ENCODE peak calls at places on chromosomes 4 and X, in four cellular contexts. W, I, O and E are unnamed samples.

GRCh38 chrX:119272882-119273806 is 37.1 kb downstream of the PGRMC1 start:
- DNase-seq in O (no peak), I (peak), W (peak), E (peak)

GRCh38 chr4:94507708-94508107 is 56.0 kb downstream of the PDLIM5 start:
- DNase-seq in O (peak), I (no peak), W (peak), E (no peak)

GRCh38 chrX:118973389-118974087 is 880 bp upstream of the LONRF3 start:
- DNase-seq in O (no peak), W (no peak), I (no peak), E (peak)

GRCh38 chr4:65600656-65601055 is 69.6 kb downstream of the EPHA5 start:
- DNase-seq in I (no peak), W (no peak), O (no peak), E (no peak)

GRCh38 chr4:126758493-126758892 is 874.3 kb upstream of the INTU start:
- DNase-seq in W (no peak), I (no peak), O (no peak), E (no peak)

GRCh38 chr4:138114434-138114833 is 127.7 kb downstream of the SLC7A11 start:
- DNase-seq in O (no peak), W (no peak), I (no peak), E (no peak)

GRCh38 chrX:34915463-34916225 is 27.0 kb upstream of the FAM47B start:
- DNase-seq in W (no peak), I (no peak), O (no peak), E (no peak)

GRCh38 chrX:130726661-130727060 is 176.3 kb downstream of the ENOX2 start:
- DNase-seq in O (no peak), I (no peak), W (no peak), E (no peak)

GRCh38 chr4:183335369-183335940 is 13.2 kb upstream of the CLDN24 start:
- DNase-seq in I (no peak), W (no peak), O (peak), E (no peak)

GRCh38 chr4:179399054-179399782 is 1957.0 kb upstream of the AGA start:
- DNase-seq in O (no peak), W (no peak), I (no peak), E (no peak)

GRCh38 chr4:165873298-165874071 is 448 bp downstream of the TLL1 start:
- DNase-seq in I (peak), W (no peak), O (peak), E (peak)

GRCh38 chr4:67236793-67237192 is 308.5 kb downstream of the CENPC start:
- DNase-seq in W (no peak), O (no peak), I (no peak), E (no peak)

GRCh38 chr4:168621806-168622589 is 125.1 kb downstream of the PALLD start:
- DNase-seq in O (no peak), W (no peak), I (no peak), E (no peak)

GRCh38 chrX:18899796-18900380 is 84.0 kb downstream of the PHKA2 start:
- DNase-seq in W (peak), I (peak), O (no peak), E (peak)

GRCh38 chr4:152536545-152537182 is 772 bp upstream of the FBXW7 start:
- DNase-seq in O (peak), W (peak), I (no peak), E (peak)

DNA sequence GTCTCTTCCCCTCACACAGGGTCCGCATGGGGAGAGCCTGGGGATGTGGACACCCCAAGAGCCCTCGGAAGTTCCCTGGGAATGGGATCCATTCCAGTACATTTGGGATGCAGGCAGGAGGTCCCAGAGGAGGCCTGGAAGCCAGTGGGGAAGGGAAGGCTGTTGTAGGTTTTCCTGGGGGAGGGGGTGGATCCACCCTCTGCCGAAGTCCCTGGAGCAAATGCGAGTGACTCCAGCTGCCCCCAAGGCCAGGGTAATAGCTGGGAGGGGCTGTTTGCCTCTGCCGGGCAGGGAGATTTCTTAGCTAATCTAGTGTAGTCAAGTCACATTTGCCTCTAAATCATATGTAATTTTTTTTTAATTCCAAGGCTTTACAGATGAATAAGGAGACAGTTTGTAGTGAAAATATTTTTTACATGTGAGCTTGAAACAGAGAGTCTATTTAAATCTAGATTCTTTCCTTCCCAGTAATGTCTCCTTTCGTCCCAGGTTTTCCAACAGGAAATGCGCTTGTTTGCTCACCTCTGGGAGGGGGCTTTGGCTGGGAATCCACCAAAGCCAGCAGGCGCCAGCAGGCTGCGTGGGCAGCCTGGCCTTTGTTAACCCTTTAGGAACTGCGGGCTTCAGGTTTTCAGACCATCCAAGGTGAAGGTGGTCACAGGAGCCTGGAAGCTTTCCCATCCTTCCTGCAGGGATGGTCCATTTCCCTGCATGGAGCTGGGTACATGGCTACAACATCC is 26.8 kb downstream of the SH3TC1 start:
- DNase-seq in O (peak), W (no peak), I (no peak), E (peak)
- TF ChIP-seq FOXJ3 in O (no peak), W (no peak), I (no peak), E (no peak)

GRCh38 chr4:110865611-110866254 is 242.9 kb upstream of the PITX2 start:
- DNase-seq in O (no peak), I (no peak), W (no peak), E (no peak)
- TF ChIP-seq FOXJ3 in O (no peak), I (no peak), W (no peak), E (no peak)

DNA sequence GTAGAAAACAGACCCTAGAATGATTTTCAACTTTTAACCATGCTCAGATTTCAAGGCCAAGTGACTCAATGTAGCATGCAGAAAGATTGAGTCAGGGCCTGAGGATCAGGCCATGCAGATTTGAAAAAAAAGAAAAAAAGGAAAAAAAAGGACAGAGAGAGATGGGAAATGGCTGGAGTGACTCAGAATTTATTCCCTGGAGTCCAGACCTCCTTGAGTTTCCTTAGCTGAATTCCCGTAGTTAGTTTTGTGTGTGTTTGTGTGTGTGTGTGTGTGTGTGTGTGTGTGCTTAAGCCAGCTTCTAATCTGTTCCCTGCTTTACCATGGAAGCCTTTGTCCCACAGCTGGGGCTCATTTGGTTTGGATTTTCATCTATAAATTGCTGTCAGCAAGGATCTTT is 108.8 kb upstream of the DDIT4L start:
- DNase-seq in O (no peak), W (no peak), I (no peak), E (no peak)
- TF ChIP-seq FOXJ3 in O (no peak), W (no peak), I (no peak), E (no peak)

DNA sequence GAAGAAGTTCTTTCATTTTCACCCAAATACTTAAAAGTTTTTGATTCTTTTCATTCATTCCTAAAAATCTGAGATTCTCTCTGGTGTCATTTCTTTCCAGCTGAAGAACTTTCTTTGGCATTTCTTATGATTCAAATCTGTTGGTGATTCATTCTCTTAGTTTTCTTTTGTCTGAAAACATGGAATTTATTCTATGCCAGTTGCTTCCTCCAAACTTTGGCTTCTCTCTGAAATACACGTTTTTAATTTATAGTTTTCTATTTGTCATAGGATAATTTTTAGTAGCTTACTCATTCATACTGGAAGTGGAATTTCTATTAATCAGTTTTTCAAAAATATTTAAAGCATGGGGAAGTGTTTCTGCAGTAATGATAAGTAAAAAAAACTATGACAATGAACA is 1012.0 kb downstream of the RPA4 start:
- DNase-seq in O (no peak), I (no peak), W (no peak), E (no peak)
- TF ChIP-seq FOXJ3 in O (no peak), I (no peak), W (no peak), E (no peak)

GRCh38 chr4:100289530-100289888 is 99.2 kb upstream of the DDIT4L start:
- DNase-seq in I (no peak), W (no peak), O (no peak), E (no peak)
- TF ChIP-seq FOXJ3 in I (no peak), W (no peak), O (no peak), E (no peak)

GRCh38 chr4:3305610-3306371 is 13.0 kb downstream of the RGS12 start:
- DNase-seq in W (peak), I (peak), O (no peak), E (no peak)
- TF ChIP-seq FOXJ3 in W (no peak), I (no peak), O (no peak), E (no peak)

GRCh38 chr4:4396628-4397440 is 9.9 kb downstream of the NSG1 start:
- DNase-seq in I (no peak), O (no peak), W (no peak), E (no peak)

GRCh38 chr4:4397441-4397819 is 10.5 kb downstream of the NSG1 start:
- DNase-seq in W (no peak), O (no peak), I (no peak), E (no peak)

GRCh38 chr4:4398430-4398829 is 11.5 kb downstream of the NSG1 start:
- DNase-seq in W (no peak), O (no peak), I (no peak), E (no peak)

GRCh38 chr4:4394644-4395043 is 7.7 kb downstream of the NSG1 start:
- DNase-seq in I (no peak), W (no peak), O (no peak), E (peak)

GRCh38 chr4:4395849-4396627 is 9.1 kb downstream of the NSG1 start:
- DNase-seq in I (peak), O (peak), W (peak), E (peak)
- TF ChIP-seq FOXJ3 in I (no peak), O (no peak), W (no peak), E (no peak)

GRCh38 chr4:31516520-31516919 is 796.4 kb downstream of the PCDH7 start:
- DNase-seq in O (no peak), W (no peak), I (no peak), E (no peak)

DNA sequence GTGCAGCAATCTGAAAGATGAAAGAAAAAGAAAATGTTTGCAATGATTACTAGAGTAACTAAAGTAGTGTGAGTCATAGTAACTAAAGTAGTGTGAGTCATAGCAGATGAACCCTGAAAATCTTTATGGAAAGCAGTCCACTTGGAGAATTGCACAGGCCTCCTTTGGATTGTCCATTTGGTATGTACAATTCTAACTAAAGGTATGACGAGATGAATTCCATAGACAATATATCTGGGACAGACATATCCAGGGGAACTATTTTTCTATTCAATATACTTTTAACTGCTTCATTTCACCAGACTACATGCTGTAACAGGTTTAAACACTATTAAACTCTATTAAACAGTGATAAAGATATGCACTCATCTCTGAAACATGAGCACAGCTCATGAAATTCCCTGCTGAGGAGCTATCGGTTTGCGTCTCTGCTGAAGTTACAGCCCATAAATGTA is 798.7 kb downstream of the PCDH7 start:
- DNase-seq in O (no peak), I (no peak), W (no peak), E (no peak)
- TF ChIP-seq FOXJ3 in O (no peak), I (no peak), W (no peak), E (no peak)